ENCODE peak calls at places on chromosomes 3 and 15, in five cellular contexts. A is testis, F is esophagus squamous epithelium, T is H54, G is stomach. Z is an unnamed sample.
A peak's percentile ranks its signal among the peaks of the same experiment; 100 is the strongest.

GRCh38 chr15:81235781-81236507 is 39.3 kb downstream of the IL16 start:
- DNase-seq in A (peak; percentile 42), F (no peak), T (no peak), G (no peak), Z (peak; percentile 2)

GRCh38 chr3:70064194-70064787 is 64.8 kb downstream of the SAMMSON start:
- DNase-seq in A (peak; percentile 42), F (no peak), T (no peak), G (no peak), Z (peak; percentile 43)

GRCh38 chr15:29139540-29140459 is 129.8 kb downstream of the NSMCE3 start:
- DNase-seq in A (peak; percentile 60), F (no peak), T (peak; percentile 81), G (peak; percentile 38), Z (peak; percentile 18)

GRCh38 chr15:66650433-66650832 is 51.6 kb upstream of the SMAD6 start:
- DNase-seq in A (no peak), F (no peak), T (peak; percentile 57), G (no peak), Z (no peak)

GRCh38 chr15:36365963-36366362 is 213.5 kb upstream of the CDIN1 start:
- DNase-seq in A (no peak), F (no peak), T (no peak), G (no peak), Z (no peak)

GRCh38 chr3:119302697-119303630 is 8.8 kb downstream of the ARHGAP31 start:
- DNase-seq in A (no peak), F (no peak), T (no peak), G (no peak), Z (no peak)

GRCh38 chr15:101813803-101814534 is 2.0 kb downstream of the OR4F15 start:
- DNase-seq in A (no peak), F (no peak), T (no peak), G (no peak), Z (no peak)

GRCh38 chr15:34217587-34218225 is 7.1 kb upstream of the EMC4 start:
- DNase-seq in A (no peak), F (no peak), T (no peak), G (no peak), Z (no peak)

GRCh38 chr3:154241496-154241895 is 82.8 kb downstream of the DHX36 start:
- DNase-seq in A (no peak), F (no peak), T (no peak), G (no peak), Z (no peak)

GRCh38 chr15:28094732-28095521 is 4.2 kb downstream of the OCA2 start:
- DNase-seq in A (no peak), F (no peak), T (no peak), G (peak; percentile 85), Z (peak; percentile 17)

GRCh38 chr3:177212278-177212610 is 15.0 kb upstream of the TBL1XR1 start:
- DNase-seq in A (no peak), F (no peak), T (no peak), G (no peak), Z (no peak)

GRCh38 chr3:178671261-178672191 is 135.3 kb downstream of the KCNMB2 start:
- DNase-seq in A (no peak), F (no peak), T (no peak), G (no peak), Z (no peak)

GRCh38 chr3:4939276-4939675 is 40.0 kb upstream of the BHLHE40 start:
- DNase-seq in A (no peak), F (no peak), T (no peak), G (no peak), Z (no peak)

GRCh38 chr3:38347421-38348200 is 1.0 kb downstream of the XYLB start:
- DNase-seq in A (no peak), F (no peak), T (no peak), G (no peak), Z (no peak)

GRCh38 chr15:91471410-91471993 is 371.4 kb downstream of the SV2B start:
- DNase-seq in A (no peak), F (no peak), T (peak; percentile 5), G (no peak), Z (no peak)

GRCh38 chr3:89264037-89264560 is 156.7 kb downstream of the EPHA3 start:
- DNase-seq in A (no peak), F (no peak), T (no peak), G (no peak), Z (no peak)

GRCh38 chr3:46407976-46408375 is 917 bp downstream of the CCRL2 start:
- DNase-seq in A (no peak), F (no peak), T (no peak), G (no peak), Z (peak; percentile 65)

GRCh38 chr15:60444289-60444912 is 34.5 kb downstream of the ICE2 start:
- DNase-seq in A (no peak), F (no peak), T (no peak), G (no peak), Z (no peak)

GRCh38 chr15:37931868-37932267 is 2.6 kb upstream of the TMCO5A start:
- DNase-seq in A (no peak), F (no peak), T (peak; percentile 1), G (no peak), Z (no peak)

GRCh38 chr3:171461087-171461917 is 1.1 kb upstream of the TNIK start:
- DNase-seq in A (peak; percentile 48), F (no peak), T (no peak), G (no peak), Z (peak; percentile 69)

GRCh38 chr3:171458857-171459129 is 1.4 kb downstream of the TNIK start:
- DNase-seq in A (no peak), F (no peak), T (no peak), G (no peak), Z (no peak)

GRCh38 chr3:171459942-171460225 is 321 bp downstream of the TNIK start:
- DNase-seq in A (no peak), F (no peak), T (no peak), G (no peak), Z (no peak)

GRCh38 chr3:171459130-171459941 is 869 bp downstream of the TNIK start:
- DNase-seq in A (peak; percentile 50), F (no peak), T (peak; percentile 19), G (peak; percentile 38), Z (peak; percentile 64)

DNA sequence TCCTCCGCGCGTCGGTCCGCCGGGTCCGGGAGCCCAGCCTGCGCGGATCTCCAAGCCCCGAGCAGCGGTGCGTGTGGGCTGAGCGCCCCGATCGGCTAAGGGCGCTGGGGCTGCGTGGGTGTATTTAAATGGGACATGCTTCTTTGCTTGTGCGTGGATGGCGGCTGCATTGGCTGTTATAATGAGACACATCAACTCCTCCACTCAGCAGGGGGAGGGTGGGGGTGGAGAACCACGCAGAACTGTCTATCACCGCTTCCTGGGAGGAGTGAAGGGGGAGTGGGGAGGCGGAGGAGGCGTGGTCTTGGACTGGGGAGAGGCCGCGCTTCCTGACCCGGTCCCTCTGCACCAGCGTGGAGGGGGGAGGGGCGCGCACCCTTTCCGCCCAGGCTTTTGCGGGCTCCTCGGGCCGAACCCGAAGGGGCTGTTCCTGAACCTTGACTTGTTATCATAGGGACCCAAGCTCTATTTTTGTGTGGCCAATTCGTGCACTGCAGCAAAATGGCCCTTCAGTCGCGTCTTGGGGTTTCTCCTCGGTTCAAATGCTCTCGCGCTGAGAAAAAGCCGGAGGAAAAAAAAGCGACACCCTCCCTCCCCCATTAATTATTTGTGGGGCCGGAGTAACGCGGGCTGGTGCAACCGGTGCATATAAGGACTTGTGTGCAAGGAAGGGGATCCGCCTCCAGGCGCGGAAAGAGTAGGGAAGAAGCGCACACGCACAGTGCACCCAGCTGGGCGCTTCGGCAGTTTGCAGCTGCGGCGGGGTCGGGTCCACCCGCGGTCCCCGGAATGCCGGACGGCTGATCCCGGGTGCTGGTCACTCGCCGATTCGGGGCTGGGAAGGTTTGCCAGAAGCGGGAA is at the start of gene TNIK:
- DNase-seq in A (peak; percentile 98), F (peak; percentile 55), T (peak; percentile 77), G (peak; percentile 87), Z (peak; percentile 91)
- TF ChIP-seq POLR2A in A (no peak), F (no peak), T (peak; percentile 35), G (no peak), Z (peak; percentile 39)

DNA sequence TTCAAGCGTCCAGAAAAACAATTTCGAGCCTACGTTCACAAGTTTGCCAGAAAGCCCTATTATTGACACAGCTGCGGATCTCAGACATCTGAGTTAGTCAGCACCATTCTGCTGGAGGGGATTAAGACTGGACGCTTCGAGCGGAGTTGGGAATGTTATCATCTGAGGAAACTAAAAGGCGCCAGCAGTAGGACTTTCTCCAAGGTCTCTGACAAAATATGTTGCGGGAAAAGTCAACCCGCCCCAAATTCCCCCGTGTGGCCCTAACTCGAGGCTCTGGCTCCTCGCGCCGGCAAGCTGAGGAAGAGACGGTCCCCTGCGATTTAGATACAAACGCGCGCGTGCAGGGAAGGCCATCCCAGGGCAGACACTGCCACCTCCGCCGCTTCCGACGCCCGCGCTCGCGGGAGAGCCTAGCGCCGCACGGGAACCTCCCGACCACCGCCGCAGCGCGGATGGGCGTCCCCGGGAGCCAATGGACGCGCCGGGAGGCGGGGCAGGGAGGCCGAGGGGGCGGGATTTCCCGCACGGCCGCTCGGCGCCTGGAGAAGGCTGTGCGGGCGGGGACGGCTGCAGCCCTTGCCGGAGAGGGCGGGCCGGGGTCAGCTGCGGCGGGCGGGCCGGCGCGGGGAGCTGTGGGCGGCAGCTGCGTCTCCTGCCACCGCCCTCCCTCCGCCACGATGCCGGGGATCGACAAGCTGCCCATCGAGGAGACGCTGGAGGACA is at the start of gene APPL1:
- DNase-seq in A (peak; percentile 95), F (peak; percentile 18), T (peak; percentile 94), G (peak; percentile 94), Z (peak; percentile 86)
- TF ChIP-seq POLR2A in A (peak; percentile 44), F (peak; percentile 56), T (peak; percentile 69), G (peak; percentile 39), Z (no peak)

GRCh38 chr3:51985063-51985462 is 1.7 kb downstream of the ACY1 start:
- DNase-seq in A (no peak), F (no peak), T (no peak), G (no peak), Z (no peak)

GRCh38 chr3:51983578-51984268 is 388 bp downstream of the ACY1 start:
- DNase-seq in A (no peak), F (no peak), T (no peak), G (no peak), Z (no peak)

GRCh38 chr3:51984269-51984647 is 923 bp downstream of the ACY1 start:
- DNase-seq in A (no peak), F (no peak), T (no peak), G (no peak), Z (no peak)

GRCh38 chr3:51982352-51982837 is 940 bp upstream of the ACY1 start:
- DNase-seq in A (no peak), F (no peak), T (peak; percentile 81), G (peak; percentile 66), Z (peak; percentile 71)

DNA sequence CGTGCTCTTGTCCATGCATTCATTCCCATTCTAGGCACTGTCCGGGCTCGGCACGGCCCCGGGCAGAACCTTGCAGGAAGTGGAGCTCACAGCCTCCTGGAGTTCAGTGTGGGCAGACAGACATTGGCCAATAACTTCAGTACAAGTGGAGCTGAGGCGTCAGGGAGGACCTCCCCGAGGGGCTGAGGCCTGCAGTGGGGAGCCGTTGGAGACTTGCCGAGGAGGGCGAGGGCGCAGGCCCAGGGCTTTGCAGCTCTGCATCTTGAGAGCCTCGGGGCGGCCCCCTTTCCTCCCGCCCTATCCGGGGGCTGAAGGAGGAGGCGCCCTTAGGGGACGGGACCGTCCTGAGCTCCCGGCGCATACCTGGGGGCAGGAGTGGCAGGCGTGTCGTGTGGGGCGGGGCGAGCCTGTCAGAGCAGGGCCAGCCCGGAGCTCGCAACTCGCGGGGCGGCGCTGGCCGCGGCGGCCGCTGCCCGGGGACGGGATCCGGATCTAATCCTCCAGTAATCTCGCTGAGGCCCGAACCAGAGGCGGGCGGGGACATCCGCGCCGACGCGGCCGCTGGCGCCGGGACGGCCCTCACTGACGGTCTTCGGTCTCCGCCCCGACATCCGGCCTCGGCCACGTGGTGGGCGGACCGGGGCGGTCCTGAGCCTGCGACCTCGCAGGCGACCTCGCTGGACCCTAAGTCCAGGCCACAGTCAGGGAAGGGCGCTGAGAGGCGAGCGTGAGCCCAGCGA is at the start of gene ACY1:
- DNase-seq in A (peak; percentile 80), F (no peak), T (peak; percentile 95), G (peak; percentile 92), Z (peak; percentile 89)
- TF ChIP-seq POLR2A in A (no peak), F (no peak), T (peak; percentile 59), G (peak; percentile 15), Z (peak; percentile 69)

GRCh38 chr3:114624047-114624445 is 330.2 kb downstream of the TIGIT start:
- DNase-seq in A (peak; percentile 82), F (no peak), T (no peak), G (no peak), Z (no peak)
- TF ChIP-seq POLR2A in A (no peak), F (no peak), T (no peak), G (no peak), Z (no peak)

Z was measured in erythroblast.